ENCODE peak calls at places on chromosomes 11 and 22, in eight cellular contexts. One of them, this sample, is unnamed. For H3K36me3, the result is how much of the 10 kb centered on the place peaks cover.

GRCh38 chr11:74984730-74985129 is 4.0 kb upstream of the NEU3 start:
- DNase-seq in IMR-90: no peak
- DNase-seq in thoracic aorta: no peak
- DNase-seq in PC-3: no peak
- DNase-seq in CD8-positive, alpha-beta T cell: no peak
- DNase-seq in tibial artery: no peak
- DNase-seq in brain microvascular endothelial cell: no peak
- DNase-seq in MM.1S: no peak
- DNase-seq in this sample: no peak

GRCh38 chr22:36461665-36462474 is 19.6 kb downstream of the TXN2 start:
- DNase-seq in IMR-90: peak
- DNase-seq in thoracic aorta: peak
- DNase-seq in PC-3: peak
- DNase-seq in CD8-positive, alpha-beta T cell: no peak
- DNase-seq in tibial artery: no peak
- DNase-seq in brain microvascular endothelial cell: peak
- DNase-seq in MM.1S: no peak
- DNase-seq in this sample: no peak

GRCh38 chr11:6202036-6202435 is 3.0 kb downstream of the OR52W1 start:
- DNase-seq in IMR-90: peak
- DNase-seq in thoracic aorta: no peak
- DNase-seq in PC-3: no peak
- DNase-seq in CD8-positive, alpha-beta T cell: no peak
- DNase-seq in tibial artery: no peak
- DNase-seq in brain microvascular endothelial cell: no peak
- DNase-seq in MM.1S: no peak
- DNase-seq in this sample: no peak

GRCh38 chr11:95593101-95593500 is 196.5 kb downstream of the FAM76B start:
- DNase-seq in IMR-90: peak
- DNase-seq in thoracic aorta: no peak
- DNase-seq in PC-3: no peak
- DNase-seq in CD8-positive, alpha-beta T cell: no peak
- DNase-seq in tibial artery: no peak
- DNase-seq in brain microvascular endothelial cell: no peak
- DNase-seq in MM.1S: no peak
- DNase-seq in this sample: no peak

GRCh38 chr22:27185099-27185709 is 527.8 kb downstream of the MIAT start:
- DNase-seq in IMR-90: no peak
- DNase-seq in thoracic aorta: no peak
- DNase-seq in PC-3: no peak
- DNase-seq in CD8-positive, alpha-beta T cell: no peak
- DNase-seq in tibial artery: no peak
- DNase-seq in brain microvascular endothelial cell: no peak
- DNase-seq in MM.1S: no peak
- DNase-seq in this sample: no peak

GRCh38 chr22:22156716-22157499 is 87.7 kb upstream of the VPREB1 start:
- DNase-seq in IMR-90: peak
- DNase-seq in thoracic aorta: no peak
- DNase-seq in PC-3: peak
- DNase-seq in CD8-positive, alpha-beta T cell: peak
- DNase-seq in tibial artery: peak
- DNase-seq in brain microvascular endothelial cell: peak
- DNase-seq in MM.1S: peak
- DNase-seq in this sample: peak

GRCh38 chr11:18844753-18845367 is 53.3 kb upstream of the PTPN5 start:
- DNase-seq in IMR-90: peak
- DNase-seq in thoracic aorta: no peak
- DNase-seq in PC-3: peak
- DNase-seq in CD8-positive, alpha-beta T cell: no peak
- DNase-seq in tibial artery: no peak
- DNase-seq in brain microvascular endothelial cell: peak
- DNase-seq in MM.1S: peak
- DNase-seq in this sample: no peak

GRCh38 chr22:36301384-36301828 is 48.5 kb downstream of the APOL1 start:
- DNase-seq in IMR-90: peak
- DNase-seq in thoracic aorta: no peak
- DNase-seq in PC-3: peak
- DNase-seq in CD8-positive, alpha-beta T cell: peak
- DNase-seq in tibial artery: peak
- DNase-seq in brain microvascular endothelial cell: peak
- DNase-seq in MM.1S: peak
- DNase-seq in this sample: peak

GRCh38 chr22:49648053-49648452 is 179.6 kb downstream of the BRD1 start:
- DNase-seq in IMR-90: no peak
- DNase-seq in thoracic aorta: no peak
- DNase-seq in PC-3: no peak
- DNase-seq in CD8-positive, alpha-beta T cell: no peak
- DNase-seq in tibial artery: no peak
- DNase-seq in brain microvascular endothelial cell: no peak
- DNase-seq in MM.1S: no peak
- DNase-seq in this sample: no peak

GRCh38 chr11:13850256-13851010 is 112.1 kb upstream of the SPON1 start:
- DNase-seq in IMR-90: no peak
- DNase-seq in thoracic aorta: no peak
- DNase-seq in PC-3: no peak
- DNase-seq in CD8-positive, alpha-beta T cell: no peak
- DNase-seq in tibial artery: no peak
- DNase-seq in brain microvascular endothelial cell: no peak
- DNase-seq in MM.1S: no peak
- DNase-seq in this sample: no peak

GRCh38 chr11:35148163-35148562 is 9.2 kb downstream of the CD44 start:
- DNase-seq in IMR-90: no peak
- DNase-seq in thoracic aorta: no peak
- DNase-seq in PC-3: no peak
- DNase-seq in CD8-positive, alpha-beta T cell: no peak
- DNase-seq in tibial artery: no peak
- DNase-seq in brain microvascular endothelial cell: no peak
- DNase-seq in MM.1S: no peak
- DNase-seq in this sample: no peak

GRCh38 chr22:37431811-37432707 is 4.8 kb upstream of the ELFN2 start:
- DNase-seq in IMR-90: peak
- DNase-seq in thoracic aorta: no peak
- DNase-seq in PC-3: peak
- DNase-seq in CD8-positive, alpha-beta T cell: no peak
- DNase-seq in tibial artery: no peak
- DNase-seq in brain microvascular endothelial cell: peak
- DNase-seq in MM.1S: no peak
- DNase-seq in this sample: peak

GRCh38 chr22:37486224-37486845 is at the start of gene MFNG:
- DNase-seq in IMR-90: peak
- DNase-seq in thoracic aorta: no peak
- DNase-seq in PC-3: peak
- DNase-seq in CD8-positive, alpha-beta T cell: peak
- DNase-seq in tibial artery: peak
- DNase-seq in brain microvascular endothelial cell: no peak
- DNase-seq in MM.1S: peak
- DNase-seq in this sample: peak

GRCh38 chr11:2574553-2575535 is 125.0 kb downstream of the KCNQ1OT1 start:
- DNase-seq in IMR-90: no peak
- DNase-seq in thoracic aorta: no peak
- DNase-seq in PC-3: no peak
- DNase-seq in CD8-positive, alpha-beta T cell: no peak
- DNase-seq in tibial artery: peak
- DNase-seq in brain microvascular endothelial cell: no peak
- DNase-seq in MM.1S: no peak
- DNase-seq in this sample: no peak

GRCh38 chr11:86481399-86481798 is 106.7 kb downstream of the CCDC81 start:
- DNase-seq in IMR-90: no peak
- DNase-seq in thoracic aorta: no peak
- DNase-seq in PC-3: no peak
- DNase-seq in CD8-positive, alpha-beta T cell: no peak
- DNase-seq in tibial artery: no peak
- DNase-seq in brain microvascular endothelial cell: no peak
- DNase-seq in MM.1S: no peak
- DNase-seq in this sample: no peak

GRCh38 chr11:84947970-84948600 is 679.1 kb downstream of the DLG2 start:
- DNase-seq in IMR-90: peak
- DNase-seq in thoracic aorta: no peak
- DNase-seq in PC-3: peak
- DNase-seq in CD8-positive, alpha-beta T cell: no peak
- DNase-seq in tibial artery: no peak
- DNase-seq in brain microvascular endothelial cell: no peak
- DNase-seq in MM.1S: no peak
- DNase-seq in this sample: no peak

GRCh38 chr11:47907499-47907898 is 59.3 kb upstream of the NUP160 start:
- DNase-seq in IMR-90: peak
- DNase-seq in thoracic aorta: no peak
- DNase-seq in PC-3: no peak
- DNase-seq in CD8-positive, alpha-beta T cell: no peak
- DNase-seq in tibial artery: no peak
- DNase-seq in brain microvascular endothelial cell: peak
- DNase-seq in MM.1S: no peak
- DNase-seq in this sample: no peak

GRCh38 chr11:61273151-61274078 is 21.7 kb downstream of the VWCE start:
- DNase-seq in IMR-90: no peak
- DNase-seq in thoracic aorta: no peak
- DNase-seq in PC-3: no peak
- DNase-seq in CD8-positive, alpha-beta T cell: no peak
- DNase-seq in tibial artery: no peak
- DNase-seq in brain microvascular endothelial cell: no peak
- DNase-seq in MM.1S: no peak
- DNase-seq in this sample: no peak

GRCh38 chr11:10709299-10710086 is 15.9 kb upstream of the IRAG1 start:
- DNase-seq in IMR-90: peak
- DNase-seq in thoracic aorta: no peak
- DNase-seq in PC-3: no peak
- DNase-seq in CD8-positive, alpha-beta T cell: no peak
- DNase-seq in tibial artery: no peak
- DNase-seq in brain microvascular endothelial cell: no peak
- DNase-seq in MM.1S: no peak
- DNase-seq in this sample: no peak
- H3K4me3 ChIP-seq in IMR-90: no peak
- H3K4me3 ChIP-seq in thoracic aorta: no peak
- H3K4me3 ChIP-seq in PC-3: no peak
- H3K4me3 ChIP-seq in CD8-positive, alpha-beta T cell: no peak
- H3K4me3 ChIP-seq in tibial artery: no peak
- H3K4me3 ChIP-seq in brain microvascular endothelial cell: no peak
- H3K4me3 ChIP-seq in MM.1S: no peak
- H3K4me3 ChIP-seq in this sample: no peak

DNA sequence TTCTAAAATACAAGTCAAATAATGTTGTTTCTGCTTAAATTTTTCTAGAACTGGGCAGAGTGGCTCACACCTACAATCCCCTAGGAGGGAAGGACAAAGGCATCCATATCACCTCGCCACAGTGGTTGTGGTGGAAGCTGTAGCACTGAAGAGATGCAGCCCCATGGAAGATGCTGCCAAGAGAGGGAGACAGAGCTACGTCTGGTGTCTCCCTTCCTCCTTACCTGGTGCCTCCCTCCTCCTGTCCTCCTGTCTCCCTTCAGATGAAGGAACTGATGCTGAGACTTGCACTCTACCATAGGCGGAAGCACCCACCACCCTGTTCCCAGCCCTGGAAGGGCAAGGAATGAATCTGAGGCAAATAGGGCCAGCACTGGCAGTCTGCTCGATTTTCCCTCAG is 22.3 kb downstream of the MMP27 start:
- DNase-seq in IMR-90: no peak
- DNase-seq in thoracic aorta: no peak
- DNase-seq in PC-3: peak
- DNase-seq in CD8-positive, alpha-beta T cell: no peak
- DNase-seq in tibial artery: no peak
- DNase-seq in brain microvascular endothelial cell: no peak
- DNase-seq in MM.1S: no peak
- DNase-seq in this sample: no peak
- TF ChIP-seq CTCF in IMR-90: no peak
- TF ChIP-seq CTCF in thoracic aorta: no peak
- TF ChIP-seq CTCF in PC-3: peak
- TF ChIP-seq CTCF in CD8-positive, alpha-beta T cell: no peak
- TF ChIP-seq CTCF in tibial artery: no peak
- TF ChIP-seq CTCF in brain microvascular endothelial cell: peak
- TF ChIP-seq CTCF in MM.1S: no peak
- TF ChIP-seq CTCF in this sample: no peak

GRCh38 chr22:42627981-42628380 is 12.4 kb downstream of the ATP5MGL start:
- DNase-seq in IMR-90: no peak
- DNase-seq in thoracic aorta: no peak
- DNase-seq in PC-3: no peak
- DNase-seq in CD8-positive, alpha-beta T cell: no peak
- DNase-seq in tibial artery: no peak
- DNase-seq in brain microvascular endothelial cell: no peak
- DNase-seq in MM.1S: no peak
- DNase-seq in this sample: no peak
- H3K36me3 ChIP-seq in IMR-90: half or more
- H3K36me3 ChIP-seq in thoracic aorta: half or more
- H3K36me3 ChIP-seq in PC-3: under half
- H3K36me3 ChIP-seq in CD8-positive, alpha-beta T cell: under half
- H3K36me3 ChIP-seq in tibial artery: half or more
- H3K36me3 ChIP-seq in brain microvascular endothelial cell: half or more
- H3K36me3 ChIP-seq in MM.1S: under half
- H3K36me3 ChIP-seq in this sample: under half

GRCh38 chr22:45006873-45007246 is 2.9 kb downstream of the PHF21B start:
- DNase-seq in IMR-90: no peak
- DNase-seq in thoracic aorta: no peak
- DNase-seq in PC-3: no peak
- DNase-seq in CD8-positive, alpha-beta T cell: no peak
- DNase-seq in tibial artery: no peak
- DNase-seq in brain microvascular endothelial cell: no peak
- DNase-seq in MM.1S: no peak
- DNase-seq in this sample: no peak
- H3K4me3 ChIP-seq in IMR-90: no peak
- H3K4me3 ChIP-seq in thoracic aorta: peak
- H3K4me3 ChIP-seq in PC-3: no peak
- H3K4me3 ChIP-seq in CD8-positive, alpha-beta T cell: no peak
- H3K4me3 ChIP-seq in tibial artery: peak
- H3K4me3 ChIP-seq in brain microvascular endothelial cell: no peak
- H3K4me3 ChIP-seq in MM.1S: no peak
- H3K4me3 ChIP-seq in this sample: no peak

DNA sequence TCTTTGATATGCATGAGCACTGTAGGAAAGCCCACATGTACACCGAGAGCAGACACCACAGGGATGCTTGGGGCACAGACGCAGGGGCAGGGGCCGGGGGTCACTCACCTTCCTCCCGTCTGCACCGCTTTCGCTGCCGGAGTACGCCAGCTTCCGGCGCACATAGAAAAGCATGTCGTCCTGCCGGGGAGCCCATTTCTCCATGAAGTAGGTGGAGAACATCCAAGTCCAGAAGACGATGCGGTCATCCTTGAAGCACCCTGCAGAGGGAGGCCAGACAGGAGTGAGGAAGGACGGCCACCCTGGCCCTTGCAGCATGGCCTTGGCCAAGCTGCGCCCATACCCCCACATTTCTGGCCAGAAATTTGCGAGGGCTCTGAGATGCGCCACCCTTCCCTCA is 28.8 kb downstream of the KIAA0930 start:
- DNase-seq in IMR-90: no peak
- DNase-seq in thoracic aorta: no peak
- DNase-seq in PC-3: no peak
- DNase-seq in CD8-positive, alpha-beta T cell: no peak
- DNase-seq in tibial artery: no peak
- DNase-seq in brain microvascular endothelial cell: no peak
- DNase-seq in MM.1S: no peak
- DNase-seq in this sample: no peak
- TF ChIP-seq CTCF in IMR-90: no peak
- TF ChIP-seq CTCF in thoracic aorta: no peak
- TF ChIP-seq CTCF in PC-3: no peak
- TF ChIP-seq CTCF in CD8-positive, alpha-beta T cell: no peak
- TF ChIP-seq CTCF in tibial artery: no peak
- TF ChIP-seq CTCF in brain microvascular endothelial cell: peak
- TF ChIP-seq CTCF in MM.1S: no peak
- TF ChIP-seq CTCF in this sample: no peak

GRCh38 chr22:43988960-43989359 is 33.7 kb downstream of the SAMM50 start:
- DNase-seq in IMR-90: no peak
- DNase-seq in thoracic aorta: no peak
- DNase-seq in PC-3: no peak
- DNase-seq in CD8-positive, alpha-beta T cell: no peak
- DNase-seq in tibial artery: no peak
- DNase-seq in brain microvascular endothelial cell: no peak
- DNase-seq in MM.1S: no peak
- DNase-seq in this sample: no peak
- H3K36me3 ChIP-seq in IMR-90: under half
- H3K36me3 ChIP-seq in thoracic aorta: under half
- H3K36me3 ChIP-seq in PC-3: under half
- H3K36me3 ChIP-seq in CD8-positive, alpha-beta T cell: under half
- H3K36me3 ChIP-seq in tibial artery: half or more
- H3K36me3 ChIP-seq in brain microvascular endothelial cell: half or more
- H3K36me3 ChIP-seq in MM.1S: under half
- H3K36me3 ChIP-seq in this sample: under half

GRCh38 chr11:128684582-128685382 is 9.1 kb upstream of the FLI1 start:
- DNase-seq in IMR-90: no peak
- DNase-seq in thoracic aorta: no peak
- DNase-seq in PC-3: no peak
- DNase-seq in CD8-positive, alpha-beta T cell: no peak
- DNase-seq in tibial artery: no peak
- DNase-seq in brain microvascular endothelial cell: no peak
- DNase-seq in MM.1S: no peak
- DNase-seq in this sample: no peak
- H3K4me3 ChIP-seq in IMR-90: peak
- H3K4me3 ChIP-seq in thoracic aorta: peak
- H3K4me3 ChIP-seq in PC-3: no peak
- H3K4me3 ChIP-seq in CD8-positive, alpha-beta T cell: no peak
- H3K4me3 ChIP-seq in tibial artery: no peak
- H3K4me3 ChIP-seq in brain microvascular endothelial cell: peak
- H3K4me3 ChIP-seq in MM.1S: no peak
- H3K4me3 ChIP-seq in this sample: no peak